ENCODE peak calls at places on chromosomes 6 and 20, in six cellular contexts. G is activated T-cell treated with anti-CD3 and anti-CD28 coated beads, Interleukin-2, amount 50 U/mL, for 72 hours; H is stromal cell of bone marrow; S is NCI-H748 treated with DMSO at 0.1 percent for 48 hours; F is endodermal cell; I is KG1. K is an unnamed sample.

GRCh38 chr6:158803733-158804143 is 15.4 kb downstream of the EZR start:
- DNase-seq in G (peak; percentile 32), H (no peak), S (peak; percentile 27), F (peak; percentile 49), I (peak; percentile 44), K (peak; percentile 34)

GRCh38 chr6:117451607-117452164 is 25.9 kb upstream of the ROS1 start:
- DNase-seq in G (no peak), H (no peak), S (no peak), F (no peak), I (no peak), K (no peak)

GRCh38 chr20:22805219-22805618 is 220.8 kb upstream of the FOXA2 start:
- DNase-seq in G (no peak), H (peak; percentile 86), S (no peak), F (peak; percentile 77), I (no peak), K (no peak)

GRCh38 chr6:113137411-113137810 is 719.7 kb upstream of the MARCKS start:
- DNase-seq in G (no peak), H (peak; percentile 48), S (no peak), F (peak; percentile 48), I (no peak), K (peak; percentile 41)

GRCh38 chr20:64191002-64191401 is 26.8 kb downstream of the MYT1 start:
- DNase-seq in G (no peak), H (no peak), S (no peak), F (no peak), I (no peak), K (no peak)

GRCh38 chr6:5305968-5306626 is 44.8 kb downstream of the FARS2 start:
- DNase-seq in G (no peak), H (peak; percentile 24), S (no peak), F (no peak), I (no peak), K (no peak)

GRCh38 chr20:61849376-61849775 is 216.3 kb downstream of the TAF4 start:
- DNase-seq in G (no peak), H (no peak), S (no peak), F (no peak), I (no peak), K (no peak)

GRCh38 chr20:1934578-1935573 is 39.7 kb downstream of the SIRPA start:
- DNase-seq in G (no peak), H (peak; percentile 89), S (no peak), F (no peak), I (no peak), K (peak; percentile 31)

GRCh38 chr6:158376650-158377081 is 64.4 kb downstream of the TULP4 start:
- DNase-seq in G (no peak), H (peak; percentile 38), S (no peak), F (no peak), I (no peak), K (no peak)

GRCh38 chr20:1415667-1416468 is 23.0 kb upstream of the FKBP1A start:
- DNase-seq in G (no peak), H (peak; percentile 90), S (no peak), F (peak; percentile 55), I (no peak), K (no peak)

GRCh38 chr20:54293526-54293925 is 85.6 kb downstream of the PFDN4 start:
- DNase-seq in G (no peak), H (no peak), S (no peak), F (no peak), I (no peak), K (no peak)

GRCh38 chr6:291697-292505 is at the start of gene DUSP22:
- DNase-seq in G (peak; percentile 91), H (peak; percentile 77), S (no peak), F (peak; percentile 94), I (no peak), K (peak; percentile 94)

GRCh38 chr6:12602342-12602741 is 114.2 kb upstream of the PHACTR1 start:
- DNase-seq in G (no peak), H (no peak), S (no peak), F (no peak), I (no peak), K (no peak)

GRCh38 chr6:46963626-46964025 is 41.9 kb upstream of the ADGRF5 start:
- DNase-seq in G (no peak), H (no peak), S (no peak), F (no peak), I (no peak), K (no peak)

GRCh38 chr20:41177636-41178035 is 40.3 kb downstream of the PLCG1 start:
- DNase-seq in G (no peak), H (peak; percentile 88), S (no peak), F (peak; percentile 48), I (no peak), K (peak; percentile 54)

GRCh38 chr20:1467355-1468116 is 887 bp upstream of the NSFL1C start:
- DNase-seq in G (no peak), H (no peak), S (peak; percentile 7), F (peak; percentile 60), I (peak; percentile 91), K (peak; percentile 7)

GRCh38 chr6:118298476-118298875 is 249.6 kb upstream of the PLN start:
- DNase-seq in G (no peak), H (no peak), S (no peak), F (no peak), I (no peak), K (no peak)

GRCh38 chr20:57389695-57390603 is 1.2 kb upstream of the RBM38 start:
- DNase-seq in G (peak; percentile 67), H (no peak), S (no peak), F (peak; percentile 75), I (no peak), K (no peak)

GRCh38 chr6:15901141-15902115 is 227.5 kb upstream of the MYLIP start:
- DNase-seq in G (peak; percentile 51), H (peak; percentile 52), S (no peak), F (no peak), I (no peak), K (peak; percentile 7)

GRCh38 chr6:87803784-87804183 is 101.8 kb upstream of the AKIRIN2 start:
- DNase-seq in G (no peak), H (no peak), S (no peak), F (no peak), I (no peak), K (no peak)

GRCh38 chr20:53642196-53643030 is 48.8 kb upstream of the ZNF217 start:
- DNase-seq in G (peak; percentile 32), H (peak; percentile 48), S (no peak), F (peak; percentile 59), I (peak; percentile 90), K (peak; percentile 16)

GRCh38 chr6:125789576-125790402 is 971 bp upstream of the NCOA7 start:
- DNase-seq in G (peak; percentile 52), H (no peak), S (peak; percentile 65), F (peak; percentile 77), I (peak; percentile 70), K (peak; percentile 43)

GRCh38 chr20:10511507-10512231 is 76.6 kb downstream of the SLX4IP start:
- DNase-seq in G (peak; percentile 76), H (peak; percentile 94), S (no peak), F (peak; percentile 86), I (peak; percentile 77), K (peak; percentile 89)

GRCh38 chr20:10644458-10645204 is 29.2 kb downstream of the JAG1 start:
- DNase-seq in G (no peak), H (no peak), S (no peak), F (no peak), I (no peak), K (no peak)

GRCh38 chr20:58670659-58671058 is 19.6 kb downstream of the STX16 start:
- DNase-seq in G (no peak), H (no peak), S (no peak), F (no peak), I (no peak), K (no peak)